ENCODE peak calls at places on chromosomes 3 and 15, in nine cellular contexts. G is CD8-positive, alpha-beta memory T cell; O is NCI-H2107; U is GM04503; Y is ACHN; L is Calu3; H is activated CD4-positive, alpha-beta T cell treated with anti-CD3 and anti-CD28 coated beads, Interleukin-2, amount 50 U/mL, for 48 hours; P is naive thymus-derived CD8-positive, alpha-beta T cell; M is stimulated activated CD8-positive, alpha-beta memory T cell treated with anti-CD3 and anti-CD28 coated beads, Interleukin-7, amount 100 ng/mL, for 4 hours. I is an unnamed sample.

GRCh38 chr3:17972889-17973558 is 230.6 kb upstream of the TBC1D5 start:
- DNase-seq in G (no peak), O (no peak), U (no peak), Y (no peak), L (no peak), H (no peak), P (no peak), M (no peak), I (no peak)

GRCh38 chr3:173732237-173732636 is 334.7 kb downstream of the NLGN1 start:
- DNase-seq in G (no peak), O (no peak), U (peak), Y (peak), L (no peak), H (no peak), P (no peak), M (no peak), I (no peak)

GRCh38 chr15:85607842-85608241 is 186.9 kb downstream of the KLHL25 start:
- DNase-seq in G (no peak), O (no peak), U (no peak), Y (peak), L (no peak), H (no peak), P (no peak), M (no peak), I (no peak)

GRCh38 chr15:100941536-100941935 is 22.4 kb downstream of the LRRK1 start:
- DNase-seq in G (no peak), O (no peak), U (no peak), Y (no peak), L (no peak), H (no peak), P (no peak), M (no peak), I (no peak)

GRCh38 chr15:81897011-81897677 is 148.7 kb downstream of the MEX3B start:
- DNase-seq in G (no peak), O (no peak), U (peak), Y (peak), L (no peak), H (no peak), P (no peak), M (no peak), I (no peak)

GRCh38 chr15:74320358-74321247 is 46.8 kb downstream of the CYP11A1 start:
- DNase-seq in G (no peak), O (peak), U (no peak), Y (peak), L (peak), H (peak), P (peak), M (no peak), I (no peak)

GRCh38 chr3:42804831-42805821 is 836 bp upstream of the HIGD1A start:
- DNase-seq in G (no peak), O (no peak), U (no peak), Y (no peak), L (peak), H (no peak), P (no peak), M (no peak), I (no peak)

GRCh38 chr3:32646761-32647160 is 38.2 kb upstream of the CNOT10 start:
- DNase-seq in G (no peak), O (no peak), U (no peak), Y (no peak), L (no peak), H (no peak), P (no peak), M (no peak), I (no peak)

GRCh38 chr15:63600001-63600645 is 2.9 kb downstream of the FBXL22 start:
- DNase-seq in G (no peak), O (no peak), U (no peak), Y (peak), L (peak), H (peak), P (peak), M (no peak), I (no peak)

GRCh38 chr3:127107491-127108375 is 85.2 kb upstream of the PRR23E start:
- DNase-seq in G (no peak), O (no peak), U (no peak), Y (no peak), L (no peak), H (no peak), P (no peak), M (no peak), I (no peak)

GRCh38 chr3:141011511-141012262 is 39.5 kb upstream of the SPSB4 start:
- DNase-seq in G (peak), O (peak), U (no peak), Y (peak), L (peak), H (peak), P (peak), M (peak), I (peak)

GRCh38 chr3:33799202-33799551 is 747 bp downstream of the PDCD6IP start:
- DNase-seq in G (no peak), O (no peak), U (no peak), Y (no peak), L (no peak), H (no peak), P (no peak), M (no peak), I (no peak)

GRCh38 chr15:72838311-72838731 is 54.8 kb upstream of the ADPGK start:
- DNase-seq in G (no peak), O (no peak), U (no peak), Y (no peak), L (no peak), H (no peak), P (no peak), M (no peak), I (no peak)

GRCh38 chr3:150062492-150062891 is 91.8 kb upstream of the PFN2 start:
- DNase-seq in G (no peak), O (no peak), U (peak), Y (no peak), L (no peak), H (no peak), P (no peak), M (no peak), I (no peak)

GRCh38 chr3:55937301-55937700 is 450.2 kb upstream of the WNT5A start:
- DNase-seq in G (no peak), O (no peak), U (no peak), Y (no peak), L (no peak), H (no peak), P (no peak), M (no peak), I (no peak)

GRCh38 chr15:58724471-58724870 is 25.0 kb downstream of the ADAM10 start:
- DNase-seq in G (no peak), O (no peak), U (no peak), Y (no peak), L (no peak), H (no peak), P (no peak), M (no peak), I (no peak)

GRCh38 chr3:126548556-126549466 is 9.9 kb downstream of the C3orf22 start:
- DNase-seq in G (no peak), O (no peak), U (no peak), Y (no peak), L (no peak), H (no peak), P (peak), M (no peak), I (no peak)

GRCh38 chr3:31924628-31925270 is 56.3 kb downstream of the OSBPL10 start:
- DNase-seq in G (no peak), O (no peak), U (no peak), Y (no peak), L (no peak), H (no peak), P (no peak), M (no peak), I (no peak)

GRCh38 chr3:179082416-179082815 is 10.8 kb upstream of the ZMAT3 start:
- DNase-seq in G (no peak), O (no peak), U (no peak), Y (no peak), L (no peak), H (no peak), P (no peak), M (no peak), I (no peak)

GRCh38 chr3:151282921-151283320 is 4.6 kb upstream of the P2RY14 start:
- DNase-seq in G (no peak), O (no peak), U (no peak), Y (peak), L (no peak), H (no peak), P (no peak), M (no peak), I (no peak)

I was measured in AG09319.